ENCODE peak calls at places on chromosomes 16 and 17, in six cellular contexts. One of them, this sample, is unnamed.

GRCh38 chr16:6232060-6232459 is 1100.6 kb upstream of the RBFOX1 start:
- DNase-seq in fibroblast of the aortic adventitia: no peak
- DNase-seq in Kasumi-1: no peak
- DNase-seq in H54: no peak
- DNase-seq in HuH-7: no peak
- DNase-seq in T-helper 1 cell: no peak
- DNase-seq in this sample: no peak

GRCh38 chr16:64545769-64546168 is 576.1 kb downstream of the CDH11 start:
- DNase-seq in HuH-7: no peak
- DNase-seq in Kasumi-1: no peak
- DNase-seq in T-helper 1 cell: no peak
- DNase-seq in H54: no peak
- DNase-seq in fibroblast of the aortic adventitia: no peak
- DNase-seq in this sample: no peak

GRCh38 chr16:74568961-74569631 is 37.8 kb downstream of the GLG1 start:
- DNase-seq in T-helper 1 cell: no peak
- DNase-seq in Kasumi-1: no peak
- DNase-seq in fibroblast of the aortic adventitia: peak; percentile 41
- DNase-seq in HuH-7: no peak
- DNase-seq in H54: no peak
- DNase-seq in this sample: no peak

GRCh38 chr17:5437721-5438317 is 1.1 kb downstream of the C1QBP start:
- DNase-seq in fibroblast of the aortic adventitia: peak; percentile 13
- DNase-seq in H54: no peak
- DNase-seq in T-helper 1 cell: no peak
- DNase-seq in Kasumi-1: no peak
- DNase-seq in HuH-7: no peak
- DNase-seq in this sample: no peak

GRCh38 chr17:70168979-70169706 is at the start of gene KCNJ2:
- DNase-seq in HuH-7: peak; percentile 70
- DNase-seq in Kasumi-1: peak; percentile 76
- DNase-seq in fibroblast of the aortic adventitia: peak; percentile 63
- DNase-seq in H54: peak; percentile 86
- DNase-seq in T-helper 1 cell: peak; percentile 61
- DNase-seq in this sample: peak; percentile 3

GRCh38 chr17:3917391-3917931 is 1.2 kb upstream of the P2RX1 start:
- DNase-seq in T-helper 1 cell: no peak
- DNase-seq in fibroblast of the aortic adventitia: peak; percentile 64
- DNase-seq in HuH-7: no peak
- DNase-seq in H54: peak; percentile 40
- DNase-seq in Kasumi-1: peak; percentile 49
- DNase-seq in this sample: no peak

GRCh38 chr16:17474572-17474971 is 3.8 kb upstream of the XYLT1 start:
- DNase-seq in H54: no peak
- DNase-seq in HuH-7: no peak
- DNase-seq in Kasumi-1: no peak
- DNase-seq in fibroblast of the aortic adventitia: no peak
- DNase-seq in T-helper 1 cell: peak; percentile 12
- DNase-seq in this sample: no peak

GRCh38 chr17:27462149-27462548 is 5.9 kb downstream of the KSR1 start:
- DNase-seq in Kasumi-1: no peak
- DNase-seq in HuH-7: no peak
- DNase-seq in T-helper 1 cell: no peak
- DNase-seq in fibroblast of the aortic adventitia: no peak
- DNase-seq in H54: no peak
- DNase-seq in this sample: no peak

GRCh38 chr17:50785942-50786570 is 18.7 kb upstream of the ANKRD40CL start:
- DNase-seq in Kasumi-1: no peak
- DNase-seq in fibroblast of the aortic adventitia: peak; percentile 75
- DNase-seq in T-helper 1 cell: no peak
- DNase-seq in HuH-7: no peak
- DNase-seq in H54: no peak
- DNase-seq in this sample: no peak

GRCh38 chr17:18920911-18921441 is 31.0 kb upstream of the SLC5A10 start:
- DNase-seq in H54: no peak
- DNase-seq in fibroblast of the aortic adventitia: peak; percentile 22
- DNase-seq in HuH-7: no peak
- DNase-seq in Kasumi-1: no peak
- DNase-seq in T-helper 1 cell: peak; percentile 52
- DNase-seq in this sample: peak; percentile 32

GRCh38 chr17:29140631-29141483 is 39.3 kb downstream of the MYO18A start:
- DNase-seq in Kasumi-1: peak; percentile 91
- DNase-seq in fibroblast of the aortic adventitia: peak; percentile 53
- DNase-seq in HuH-7: no peak
- DNase-seq in H54: no peak
- DNase-seq in T-helper 1 cell: peak; percentile 58
- DNase-seq in this sample: no peak

GRCh38 chr16:53131363-53132071 is 76.7 kb downstream of the CHD9 start:
- DNase-seq in Kasumi-1: no peak
- DNase-seq in H54: peak; percentile 47
- DNase-seq in T-helper 1 cell: peak; percentile 50
- DNase-seq in HuH-7: peak; percentile 26
- DNase-seq in fibroblast of the aortic adventitia: peak; percentile 26
- DNase-seq in this sample: peak; percentile 19

GRCh38 chr16:62548095-62548494 is 511.9 kb upstream of the CDH8 start:
- DNase-seq in HuH-7: no peak
- DNase-seq in Kasumi-1: no peak
- DNase-seq in H54: no peak
- DNase-seq in T-helper 1 cell: no peak
- DNase-seq in fibroblast of the aortic adventitia: no peak
- DNase-seq in this sample: no peak

GRCh38 chr16:88569614-88569984 is 604 bp upstream of the ZC3H18 start:
- DNase-seq in T-helper 1 cell: no peak
- DNase-seq in HuH-7: peak; percentile 58
- DNase-seq in H54: no peak
- DNase-seq in Kasumi-1: peak; percentile 11
- DNase-seq in fibroblast of the aortic adventitia: peak; percentile 13
- DNase-seq in this sample: peak; percentile 34